ENCODE peak calls at places on chromosomes 5 and 9, in five cellular contexts. Q is stomach; X is kidney glomerular epithelial cell; F is HS-5; W is naive thymus-derived CD8-positive, alpha-beta T cell. M is an unnamed sample.

GRCh38 chr5:143662020-143662419 is 149.9 kb upstream of the HMHB1 start:
- DNase-seq in F (no peak), X (peak), W (no peak), Q (no peak), M (no peak)

GRCh38 chr5:157516016-157516415 is 56.0 kb downstream of the NIPAL4 start:
- DNase-seq in Q (no peak), F (no peak), X (peak), W (no peak), M (no peak)

GRCh38 chr5:135861646-135862045 is 27.2 kb downstream of the SLC25A48 start:
- DNase-seq in Q (no peak), W (no peak), F (no peak), X (no peak), M (no peak)

GRCh38 chr5:167030500-167031120 is 1260.8 kb upstream of the WWC1 start:
- DNase-seq in Q (no peak), X (no peak), F (no peak), W (no peak), M (no peak)

GRCh38 chr5:39302507-39302906 is 61.8 kb downstream of the C9 start:
- DNase-seq in W (no peak), F (no peak), X (no peak), Q (no peak), M (no peak)

GRCh38 chr5:137822158-137822764 is 45.4 kb upstream of the MYOT start:
- DNase-seq in F (no peak), X (peak), Q (peak), W (no peak), M (peak)

GRCh38 chr5:83914199-83914598 is 193.5 kb upstream of the HAPLN1 start:
- DNase-seq in F (no peak), Q (no peak), X (no peak), W (no peak), M (no peak)

GRCh38 chr9:105651806-105652205 is 10.5 kb upstream of the TAL2 start:
- DNase-seq in Q (no peak), W (no peak), X (no peak), F (no peak), M (no peak)

GRCh38 chr9:25948182-25948581 is 269.9 kb upstream of the TUSC1 start:
- DNase-seq in Q (no peak), F (no peak), W (no peak), X (no peak), M (no peak)

GRCh38 chr9:72554221-72554641 is 32.8 kb downstream of the TMC1 start:
- DNase-seq in W (no peak), Q (no peak), F (peak), X (peak), M (peak)

GRCh38 chr9:130920762-130921482 is 18.1 kb downstream of the FIBCD1 start:
- DNase-seq in F (no peak), X (no peak), W (no peak), Q (no peak), M (no peak)

GRCh38 chr5:99068944-99069650 is 140.3 kb upstream of the CHD1 start:
- DNase-seq in X (no peak), W (no peak), Q (no peak), F (no peak), M (no peak)

GRCh38 chr5:158198636-158199035 is 339.7 kb upstream of the CLINT1 start:
- DNase-seq in W (no peak), F (no peak), X (no peak), Q (no peak), M (no peak)

GRCh38 chr5:411728-412127 is 31.2 kb upstream of the EXOC3 start:
- DNase-seq in F (no peak), X (no peak), Q (no peak), W (no peak), M (no peak)

GRCh38 chr5:16467363-16468219 is 2.0 kb upstream of the ZNF622 start:
- DNase-seq in F (peak), X (peak), W (no peak), Q (no peak), M (no peak)

GRCh38 chr9:69136781-69137180 is 37.3 kb upstream of the TJP2 start:
- DNase-seq in Q (no peak), F (no peak), W (no peak), X (no peak), M (no peak)

GRCh38 chr5:57724836-57725235 is 242.2 kb upstream of the ACTBL2 start:
- DNase-seq in Q (no peak), F (peak), X (peak), W (no peak), M (no peak)

GRCh38 chr9:75997196-75997595 is 106.7 kb downstream of the PCSK5 start:
- DNase-seq in X (no peak), Q (no peak), F (no peak), W (no peak), M (no peak)

GRCh38 chr9:35935755-35936509 is 22.0 kb downstream of the OR2S2 start:
- DNase-seq in F (peak), W (no peak), Q (no peak), X (peak), M (no peak)

GRCh38 chr5:2169417-2169787 is 286.7 kb upstream of the IRX4 start:
- DNase-seq in F (no peak), X (no peak), W (no peak), Q (no peak), M (no peak)

GRCh38 chr9:127897194-127897692 is 2.2 kb downstream of the ST6GALNAC6 start:
- DNase-seq in Q (peak), W (peak), F (no peak), X (peak), M (peak)

GRCh38 chr9:114694146-114694545 is 12.2 kb upstream of the TEX48 start:
- DNase-seq in F (no peak), Q (no peak), X (peak), W (no peak), M (no peak)

GRCh38 chr9:524008-524407 is 309.3 kb downstream of the DOCK8 start:
- DNase-seq in W (no peak), Q (no peak), X (no peak), F (no peak), M (no peak)

M was measured in thyroid gland.